ENCODE peak calls at places on chromosomes 5 and 9, in nine cellular contexts. F, H, W, P, X, A, B, G and Q are unnamed samples.

GRCh38 chr5:10353241-10354047 is at the start of gene MARCHF6:
- DNase-seq in P (peak), F (peak), H (peak), A (peak), G (peak), W (peak), B (peak), X (peak), Q (peak)

GRCh38 chr5:74541381-74541781 is 99.1 kb downstream of the ENC1 start:
- DNase-seq in B (no peak), P (no peak), H (no peak), A (no peak), W (no peak), G (peak), F (no peak), X (peak), Q (no peak)

GRCh38 chr5:41094871-41095270 is 23.7 kb upstream of the MROH2B start:
- DNase-seq in B (no peak), H (no peak), X (no peak), W (no peak), P (no peak), F (no peak), A (no peak), G (peak), Q (no peak)

GRCh38 chr5:119274024-119274766 is 81.6 kb upstream of the TNFAIP8 start:
- DNase-seq in G (peak), A (no peak), X (no peak), F (no peak), P (no peak), H (no peak), W (no peak), B (no peak), Q (peak)

GRCh38 chr9:134735441-134736175 is 94.0 kb downstream of the COL5A1 start:
- DNase-seq in B (no peak), H (no peak), G (no peak), X (no peak), A (peak), W (no peak), F (no peak), P (no peak), Q (no peak)

GRCh38 chr9:33270146-33270545 is 5.3 kb downstream of the CHMP5 start:
- DNase-seq in P (no peak), H (no peak), X (no peak), B (no peak), A (no peak), F (no peak), G (no peak), W (no peak), Q (no peak)

GRCh38 chr5:62340392-62340791 is 34.4 kb downstream of the KIF2A start:
- DNase-seq in X (no peak), W (no peak), A (no peak), B (no peak), P (no peak), H (no peak), G (no peak), F (no peak), Q (no peak)

GRCh38 chr5:73412597-73412988 is 36.0 kb downstream of the FOXD1 start:
- DNase-seq in G (peak), H (no peak), P (no peak), F (no peak), B (no peak), W (no peak), X (no peak), A (no peak), Q (no peak)

GRCh38 chr5:172891716-172892421 is 57.8 kb downstream of the ERGIC1 start:
- DNase-seq in F (no peak), W (no peak), B (no peak), X (no peak), A (no peak), H (no peak), P (no peak), G (no peak), Q (no peak)

DNA sequence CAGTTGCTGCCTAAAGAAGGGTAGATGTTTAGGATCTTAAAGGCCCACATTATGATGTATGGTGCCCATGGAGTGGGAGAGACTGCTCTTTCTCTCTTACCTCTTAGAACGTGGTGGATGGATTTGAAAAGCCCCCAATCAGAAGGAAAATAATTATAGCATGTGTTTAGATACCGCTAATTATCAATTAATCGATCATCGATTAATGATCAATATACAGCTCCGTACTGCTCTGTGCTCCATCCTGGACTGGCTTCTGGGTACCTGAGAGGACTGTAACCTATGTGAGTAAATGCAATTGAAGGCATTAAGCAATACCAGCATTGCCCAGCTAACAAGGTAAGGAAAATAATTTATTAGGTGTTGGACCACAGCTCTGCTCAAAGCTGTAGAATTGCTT is 149.1 kb downstream of the MAST4 start:
- DNase-seq in H (no peak), G (no peak), A (no peak), W (no peak), F (no peak), B (no peak), P (no peak), X (no peak), Q (no peak)
- TF ChIP-seq CTCF in H (no peak), G (no peak), A (no peak), W (no peak), F (no peak), B (no peak), P (no peak), X (no peak), Q (no peak)

GRCh38 chr9:19473605-19474004 is 64.8 kb downstream of the ACER2 start:
- DNase-seq in B (no peak), F (no peak), G (no peak), P (no peak), H (no peak), X (no peak), A (no peak), W (no peak), Q (no peak)
- TF ChIP-seq CTCF in B (no peak), F (no peak), G (no peak), P (no peak), H (no peak), X (no peak), A (peak), W (no peak), Q (no peak)

GRCh38 chr9:114238919-114239879 is 83.7 kb upstream of the ORM1 start:
- DNase-seq in X (peak), P (no peak), A (peak), B (no peak), G (no peak), H (no peak), W (no peak), F (no peak), Q (no peak)
- TF ChIP-seq CTCF in X (peak), P (no peak), A (peak), B (no peak), G (no peak), H (no peak), W (no peak), F (no peak), Q (no peak)

GRCh38 chr9:38372685-38373619 is 19.6 kb upstream of the ALDH1B1 start:
- DNase-seq in W (no peak), G (no peak), P (no peak), A (no peak), B (no peak), X (no peak), H (no peak), F (no peak), Q (no peak)
- TF ChIP-seq CTCF in W (no peak), G (no peak), P (no peak), A (no peak), B (no peak), X (no peak), H (no peak), F (no peak), Q (no peak)

GRCh38 chr5:164893071-164893470 is 1387.7 kb downstream of the MAT2B start:
- DNase-seq in F (no peak), H (no peak), A (no peak), G (no peak), W (no peak), P (no peak), B (no peak), X (no peak), Q (no peak)
- TF ChIP-seq CTCF in F (no peak), H (no peak), A (no peak), G (no peak), W (no peak), P (no peak), B (no peak), X (no peak), Q (no peak)

GRCh38 chr9:113587471-113588031 is 124.0 kb downstream of the RGS3 start:
- DNase-seq in X (no peak), A (peak), P (no peak), F (no peak), H (peak), B (no peak), G (no peak), W (no peak), Q (no peak)
- TF ChIP-seq CTCF in X (peak), A (peak), P (no peak), F (no peak), H (no peak), B (peak), G (no peak), W (peak), Q (no peak)

GRCh38 chr5:15682566-15682965 is 182.6 kb downstream of the FBXL7 start:
- DNase-seq in P (no peak), B (no peak), F (no peak), G (no peak), W (no peak), H (no peak), A (no peak), X (no peak), Q (no peak)
- TF ChIP-seq CTCF in P (no peak), B (no peak), F (no peak), G (no peak), W (no peak), H (no peak), A (no peak), X (no peak), Q (no peak)